ENCODE peak calls at places on chromosome 20, in four cellular contexts. N, M, A and O are unnamed samples.

GRCh38 chr20:41255655-41256054 is 61.9 kb downstream of the ZHX3 start:
- DNase-seq in N (no peak), M (no peak), A (no peak), O (no peak)

GRCh38 chr20:45157977-45158376 is 16.7 kb upstream of the PI3 start:
- DNase-seq in N (no peak), M (no peak), A (no peak), O (no peak)

GRCh38 chr20:56631318-56631989 is 2.3 kb downstream of the TFAP2C start:
- DNase-seq in N (no peak), M (no peak), A (no peak), O (no peak)

GRCh38 chr20:23541330-23541729 is 27.0 kb downstream of the CST9L start:
- DNase-seq in N (no peak), M (no peak), A (no peak), O (no peak)

GRCh38 chr20:20366896-20367680 is 816 bp upstream of the INSM1 start:
- DNase-seq in N (no peak), M (no peak), A (no peak), O (no peak)

GRCh38 chr20:53706511-53707031 is 112.9 kb upstream of the ZNF217 start:
- DNase-seq in N (no peak), M (peak; percentile 81), A (no peak), O (peak; percentile 32)

GRCh38 chr20:4226330-4227084 is 211.1 kb upstream of the RNF24 start:
- DNase-seq in N (no peak), M (no peak), A (no peak), O (no peak)

GRCh38 chr20:53657732-53658131 is 64.1 kb upstream of the ZNF217 start:
- DNase-seq in N (no peak), M (no peak), A (no peak), O (no peak)

GRCh38 chr20:57092112-57092899 is 174.1 kb downstream of the BMP7 start:
- DNase-seq in N (peak; percentile 56), M (peak; percentile 2), A (peak; percentile 73), O (peak; percentile 76)

GRCh38 chr20:58677808-58678207 is 14.8 kb upstream of the NPEPL1 start:
- DNase-seq in N (no peak), M (no peak), A (no peak), O (no peak)

GRCh38 chr20:14848806-14849205 is 511.4 kb upstream of the FLRT3 start:
- DNase-seq in N (no peak), M (no peak), A (no peak), O (no peak)

GRCh38 chr20:40797425-40797824 is 108.4 kb upstream of the MAFB start:
- DNase-seq in N (no peak), M (no peak), A (peak; percentile 29), O (no peak)

GRCh38 chr20:44097521-44098255 is 89.3 kb downstream of the JPH2 start:
- DNase-seq in N (no peak), M (no peak), A (no peak), O (no peak)

GRCh38 chr20:32972181-32973076 is 31.8 kb downstream of the SUN5 start:
- DNase-seq in N (no peak), M (peak; percentile 91), A (peak; percentile 43), O (peak; percentile 73)

GRCh38 chr20:4041748-4042411 is 26.5 kb upstream of the RNF24 start:
- DNase-seq in N (no peak), M (no peak), A (peak; percentile 73), O (no peak)

GRCh38 chr20:36272547-36273220 is 33.5 kb upstream of the DLGAP4 start:
- DNase-seq in N (no peak), M (no peak), A (no peak), O (no peak)

GRCh38 chr20:50245561-50246366 is 55.1 kb downstream of the CEBPB start:
- DNase-seq in N (no peak), M (no peak), A (no peak), O (no peak)

GRCh38 chr20:49381558-49382493 is 100.6 kb downstream of the KCNB1 start:
- DNase-seq in N (no peak), M (no peak), A (no peak), O (no peak)

GRCh38 chr20:10508468-10509251 is 73.6 kb downstream of the SLX4IP start:
- DNase-seq in N (no peak), M (no peak), A (no peak), O (no peak)

GRCh38 chr20:54113553-54113952 is 43.2 kb upstream of the BCAS1 start:
- DNase-seq in N (no peak), M (no peak), A (no peak), O (no peak)

GRCh38 chr20:61308171-61308795 is 56.2 kb downstream of the CDH4 start:
- DNase-seq in N (no peak), M (no peak), A (no peak), O (no peak)

GRCh38 chr20:47921306-47922279 is 136.3 kb upstream of the SULF2 start:
- DNase-seq in N (no peak), M (no peak), A (no peak), O (no peak)

GRCh38 chr20:3383878-3384495 is 23.5 kb downstream of the DNAAF9 start:
- DNase-seq in N (no peak), M (no peak), A (no peak), O (no peak)

GRCh38 chr20:32823737-32824588 is 4.2 kb downstream of the MAPRE1 start:
- DNase-seq in N (peak; percentile 39), M (no peak), A (no peak), O (no peak)

GRCh38 chr20:44079291-44079690 is 107.7 kb downstream of the JPH2 start:
- DNase-seq in N (no peak), M (no peak), A (no peak), O (no peak)

GRCh38 chr20:31842471-31843157 is 2.8 kb downstream of the FOXS1 start:
- DNase-seq in N (no peak), M (no peak), A (no peak), O (no peak)

GRCh38 chr20:64228751-64229518 is 26.6 kb upstream of the PCMTD2 start:
- DNase-seq in N (no peak), M (no peak), A (no peak), O (no peak)

GRCh38 chr20:4162766-4163165 is 147.4 kb upstream of the RNF24 start:
- DNase-seq in N (no peak), M (no peak), A (no peak), O (no peak)

GRCh38 chr20:59994697-59995122 is 36.5 kb downstream of the CDH26 start:
- DNase-seq in N (no peak), M (no peak), A (peak; percentile 38), O (no peak)

GRCh38 chr20:25600632-25601031 is 15.3 kb upstream of the NINL start:
- DNase-seq in N (no peak), M (no peak), A (no peak), O (no peak)
- TF ChIP-seq SPI1 in N (no peak), M (no peak), A (no peak), O (no peak)

GRCh38 chr20:7695622-7696021 is 244.6 kb downstream of the HAO1 start:
- DNase-seq in N (no peak), M (no peak), A (no peak), O (no peak)

GRCh38 chr20:7696311-7696710 is 243.9 kb downstream of the HAO1 start:
- DNase-seq in N (no peak), M (no peak), A (no peak), O (no peak)

GRCh38 chr20:7692478-7692877 is 247.8 kb downstream of the HAO1 start:
- DNase-seq in N (no peak), M (no peak), A (no peak), O (no peak)

GRCh38 chr20:7693761-7694160 is 246.5 kb downstream of the HAO1 start:
- DNase-seq in N (no peak), M (no peak), A (no peak), O (no peak)

GRCh38 chr20:7694940-7695567 is 245.2 kb downstream of the HAO1 start:
- DNase-seq in N (no peak), M (no peak), A (no peak), O (no peak)
- TF ChIP-seq POLR2AphosphoS5 in N (no peak), M (no peak), A (no peak), O (no peak)

DNA sequence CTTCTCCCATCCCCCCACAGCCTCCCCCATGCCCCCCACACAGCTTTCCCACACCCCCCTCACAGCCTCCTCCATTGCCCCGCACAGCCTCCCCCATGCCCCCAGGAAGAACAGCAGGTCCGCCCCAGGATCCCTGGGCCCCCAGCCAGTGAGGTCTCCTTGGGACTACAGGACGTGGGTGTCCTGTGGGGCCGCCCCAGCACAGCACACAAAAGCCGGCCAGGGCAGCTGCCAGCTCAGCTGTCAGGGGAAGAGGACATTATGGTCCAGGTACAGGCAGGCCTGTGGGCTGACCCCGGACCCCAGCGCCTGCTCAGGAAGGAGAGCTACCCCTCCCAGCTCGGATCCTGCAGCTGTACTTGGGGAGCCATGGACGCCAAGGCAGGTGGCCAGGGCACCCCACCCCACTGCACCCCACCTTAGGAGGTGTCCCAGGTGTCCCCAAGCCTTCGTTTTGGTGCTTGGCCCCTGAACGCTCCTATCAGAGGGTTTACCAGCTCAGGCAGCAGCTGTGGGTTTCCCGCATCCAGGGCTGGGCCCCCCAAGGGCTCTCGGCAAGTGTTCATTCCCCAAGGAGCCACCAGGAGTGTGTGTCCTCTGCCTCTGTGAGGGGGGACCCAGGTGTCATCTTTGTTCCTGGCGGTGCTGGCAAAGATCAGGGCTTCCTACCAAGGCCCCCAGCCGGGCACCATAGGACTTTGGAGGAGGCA is 42.3 kb upstream of the GATA5 start:
- DNase-seq in N (no peak), M (no peak), A (no peak), O (no peak)
- TF ChIP-seq SPI1 in N (no peak), M (no peak), A (no peak), O (no peak)

DNA sequence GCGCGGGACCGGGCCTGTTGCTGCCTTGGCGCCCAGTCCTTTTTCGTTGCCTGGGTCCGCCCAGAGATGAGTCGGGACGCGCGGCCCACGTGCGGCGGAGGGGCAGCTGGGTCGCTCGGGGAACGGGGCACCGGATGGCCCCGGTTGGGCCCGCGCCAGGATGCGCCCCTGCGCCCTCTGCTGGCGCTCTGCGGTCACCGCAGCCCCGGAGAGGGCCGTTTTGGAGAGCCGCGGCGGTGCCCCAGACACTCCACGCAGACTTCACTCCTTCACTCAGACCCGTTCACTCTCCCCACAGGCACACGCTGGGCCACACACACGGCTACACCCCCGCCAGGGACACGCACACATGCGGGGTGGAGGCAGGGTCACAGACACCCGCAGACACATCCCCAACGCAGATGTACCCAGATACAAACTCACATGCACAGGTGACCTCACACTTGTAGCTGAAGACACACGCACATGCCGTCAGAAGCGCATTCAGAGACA is 38.8 kb downstream of the SRC start:
- DNase-seq in N (peak; percentile 54), M (no peak), A (peak; percentile 84), O (peak; percentile 87)
- TF ChIP-seq POLR2AphosphoS5 in N (no peak), M (no peak), A (no peak), O (no peak)